ENCODE peak calls at places on chromosomes 6 and 20, in four cellular contexts. D is fibroblast of mammary gland, M is GM23338, W is foreskin fibroblast. Z is an unnamed sample.
A peak's percentile ranks its signal among the peaks of the same experiment; 100 is the strongest.

GRCh38 chr6:20755631-20756030 is 221.4 kb downstream of the CDKAL1 start:
- DNase-seq in D (peak; percentile 56), M (no peak), W (peak; percentile 42), Z (peak; percentile 17)

GRCh38 chr6:23040899-23041298 is 471.5 kb downstream of the HDGFL1 start:
- DNase-seq in D (no peak), M (no peak), W (no peak), Z (no peak)

GRCh38 chr6:119575721-119576120 is 226.2 kb upstream of the MAN1A1 start:
- DNase-seq in D (peak; percentile 77), M (no peak), W (peak; percentile 37), Z (peak; percentile 87)

GRCh38 chr20:35757098-35757705 is 14.6 kb upstream of the PHF20 start:
- DNase-seq in D (no peak), M (peak; percentile 42), W (no peak), Z (no peak)

GRCh38 chr20:36866681-36867485 is 9.1 kb upstream of the TLDC2 start:
- DNase-seq in D (peak; percentile 78), M (no peak), W (no peak), Z (peak; percentile 49)

GRCh38 chr20:16434087-16434664 is 139.1 kb downstream of the KIF16B start:
- DNase-seq in D (peak; percentile 51), M (peak; percentile 86), W (no peak), Z (no peak)

GRCh38 chr6:43698584-43699349 is 11.2 kb upstream of the MRPS18A start:
- DNase-seq in D (peak; percentile 69), M (peak; percentile 27), W (peak; percentile 61), Z (peak; percentile 19)

GRCh38 chr6:9848094-9848493 is 566.8 kb downstream of the TFAP2A start:
- DNase-seq in D (no peak), M (no peak), W (no peak), Z (peak; percentile 28)

GRCh38 chr20:46897471-46897870 is 2.8 kb downstream of the EYA2 start:
- DNase-seq in D (no peak), M (no peak), W (no peak), Z (no peak)

GRCh38 chr20:47466704-47467459 is 34.8 kb upstream of the NCOA3 start:
- DNase-seq in D (no peak), M (no peak), W (no peak), Z (no peak)

GRCh38 chr6:120405947-120406346 is 928.3 kb downstream of the TBC1D32 start:
- DNase-seq in D (no peak), M (peak; percentile 85), W (no peak), Z (no peak)

GRCh38 chr6:90445533-90446108 is 141.3 kb downstream of the MAP3K7 start:
- DNase-seq in D (no peak), M (no peak), W (no peak), Z (no peak)

GRCh38 chr6:1608976-1609661 is 596 bp upstream of the FOXC1 start:
- DNase-seq in D (no peak), M (peak; percentile 57), W (no peak), Z (no peak)

GRCh38 chr6:31631209-31631608 is 10.7 kb downstream of the PRRC2A start:
- DNase-seq in D (no peak), M (no peak), W (no peak), Z (no peak)

GRCh38 chr6:56951049-56951816 is 3.7 kb upstream of the BEND6 start:
- DNase-seq in D (peak; percentile 38), M (no peak), W (no peak), Z (no peak)

GRCh38 chr20:33919653-33920052 is 74.1 kb upstream of the RALY start:
- DNase-seq in D (no peak), M (no peak), W (no peak), Z (no peak)

GRCh38 chr6:31725502-31726350 is 2.6 kb downstream of the MPIG6B start:
- DNase-seq in D (no peak), M (no peak), W (no peak), Z (no peak)

GRCh38 chr6:3997144-3997770 is 81.7 kb downstream of the FAM217A start:
- DNase-seq in D (peak; percentile 64), M (peak; percentile 52), W (peak; percentile 55), Z (peak; percentile 69)

GRCh38 chr6:7899046-7899888 is 11.3 kb downstream of the TXNDC5 start:
- DNase-seq in D (no peak), M (peak; percentile 22), W (no peak), Z (no peak)

GRCh38 chr6:134795696-134796095 is 154.2 kb downstream of the ALDH8A1 start:
- DNase-seq in D (no peak), M (peak; percentile 2), W (no peak), Z (no peak)

GRCh38 chr6:11387702-11388101 is 149.8 kb upstream of the TMEM170B start:
- DNase-seq in D (no peak), M (no peak), W (no peak), Z (no peak)

GRCh38 chr20:16352321-16352720 is 220.9 kb downstream of the KIF16B start:
- DNase-seq in D (no peak), M (no peak), W (no peak), Z (no peak)

GRCh38 chr6:44054635-44055559 is 72.4 kb downstream of the MRPL14 start:
- DNase-seq in D (peak; percentile 95), M (no peak), W (peak; percentile 97), Z (peak; percentile 84)

GRCh38 chr6:29651413-29652197 is 5.3 kb upstream of the MOG start:
- DNase-seq in D (peak; percentile 46), M (peak; percentile 70), W (no peak), Z (peak; percentile 48)
- TF ChIP-seq CTCF in D (peak; percentile 66), M (peak; percentile 91), W (peak; percentile 61), Z (peak; percentile 86)

GRCh38 chr6:38708483-38708882 is 5.5 kb upstream of the GLO1 start:
- DNase-seq in D (no peak), M (no peak), W (no peak), Z (no peak)
- TF ChIP-seq CTCF in D (no peak), M (no peak), W (no peak), Z (no peak)

DNA sequence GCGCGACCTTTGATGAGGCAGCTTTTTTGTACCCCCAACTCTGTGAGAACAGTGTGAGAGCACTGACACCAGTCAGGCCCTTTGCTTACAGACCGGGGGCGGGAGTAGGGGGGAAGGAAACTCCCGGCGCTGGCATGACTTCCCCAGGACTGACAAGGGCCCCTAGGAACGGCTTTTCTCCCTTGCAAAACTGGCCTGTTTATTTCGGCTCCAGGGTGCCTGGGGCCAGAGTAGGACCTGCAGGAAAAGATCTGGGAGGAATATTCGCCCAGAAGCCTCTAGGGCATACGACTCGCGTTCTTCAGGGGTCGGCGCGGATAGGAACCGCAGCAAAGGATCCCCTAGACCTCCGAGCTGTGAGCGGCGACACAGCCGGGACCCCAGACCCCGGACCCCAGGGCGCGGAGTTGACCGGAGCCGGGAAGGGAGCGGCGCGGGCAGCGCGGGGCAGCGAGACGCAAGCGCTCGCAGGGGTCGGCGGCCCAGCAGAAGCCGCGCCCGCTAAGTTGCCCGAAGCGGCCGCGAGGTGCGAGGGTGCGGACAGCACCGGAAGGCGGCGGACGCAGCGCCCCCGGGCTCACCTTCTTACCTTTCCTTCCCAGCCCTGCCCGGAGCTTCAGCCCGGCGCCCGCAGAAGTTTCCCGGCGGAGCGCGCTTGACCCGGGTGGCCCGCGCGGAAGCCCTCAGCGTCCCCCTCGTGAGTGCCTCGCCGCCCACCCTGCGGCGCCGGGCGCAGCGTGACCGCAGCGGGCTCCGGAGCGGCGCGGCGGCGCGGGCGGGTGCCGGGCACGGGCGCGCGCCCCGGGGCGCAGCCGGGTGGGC is at the start of gene POPDC3:
- DNase-seq in D (peak; percentile 52), M (peak; percentile 82), W (peak; percentile 34), Z (peak; percentile 18)
- TF ChIP-seq CTCF in D (no peak), M (no peak), W (no peak), Z (peak; percentile 35)

GRCh38 chr20:38437796-38438195 is 2.7 kb upstream of the SNHG17 start:
- DNase-seq in D (no peak), M (no peak), W (no peak), Z (no peak)

GRCh38 chr20:38434310-38434741 is 802 bp downstream of the SNHG17 start:
- DNase-seq in D (no peak), M (peak; percentile 21), W (no peak), Z (no peak)

GRCh38 chr20:38433304-38433972 is 1.7 kb downstream of the SNHG17 start:
- DNase-seq in D (no peak), M (no peak), W (no peak), Z (no peak)

GRCh38 chr20:38434770-38435554 is at the start of gene SNHG17:
- DNase-seq in D (peak; percentile 95), M (peak; percentile 97), W (peak; percentile 91), Z (peak; percentile 87)

DNA sequence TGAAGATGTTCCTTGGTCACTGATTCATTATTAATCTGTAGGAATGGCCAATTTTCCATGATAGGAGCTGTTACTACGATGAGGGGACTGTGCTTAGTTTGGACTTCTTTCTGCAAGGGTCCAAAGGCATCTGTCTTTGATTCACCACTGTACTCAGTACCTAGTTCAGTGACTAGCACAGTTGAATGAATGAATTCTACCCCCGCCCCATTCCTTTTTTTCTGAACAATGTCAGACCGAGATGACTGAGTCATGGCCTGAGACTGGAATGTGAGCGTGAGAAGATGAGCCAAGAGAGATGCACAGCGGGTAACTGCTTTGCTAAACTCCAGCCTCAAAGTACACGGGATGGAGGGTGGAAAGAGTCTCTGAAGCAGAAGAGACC is 419 bp upstream of the SNHG17 start:
- DNase-seq in D (peak; percentile 81), M (no peak), W (no peak), Z (peak; percentile 57)
- TF ChIP-seq CTCF in D (no peak), M (no peak), W (no peak), Z (no peak)

GRCh38 chr6:80742481-80742880 is 636.0 kb downstream of the BCKDHB start:
- DNase-seq in D (peak; percentile 64), M (peak; percentile 59), W (peak; percentile 14), Z (peak; percentile 47)
- TF ChIP-seq CTCF in D (peak; percentile 48), M (peak; percentile 66), W (peak; percentile 45), Z (peak; percentile 80)

GRCh38 chr6:158999669-159000403 is at the start of gene RSPH3:
- DNase-seq in D (peak; percentile 85), M (peak; percentile 99), W (peak; percentile 93), Z (peak; percentile 93)
- TF ChIP-seq CTCF in D (no peak), M (no peak), W (no peak), Z (peak; percentile 47)

GRCh38 chr6:98037571-98037970 is 754.6 kb upstream of the MMS22L start:
- DNase-seq in D (no peak), M (peak; percentile 61), W (no peak), Z (no peak)
- TF ChIP-seq CTCF in D (no peak), M (peak; percentile 60), W (no peak), Z (no peak)